ENCODE peak calls at places on chromosomes 11 and 22, in five cellular contexts. H is H9, R is mesenchymal stem cell, Y is trophoblast cell, Q is H1. C is an unnamed sample.

GRCh38 chr22:44402196-44403111 is 89.7 kb upstream of the SHISAL1 start:
- DNase-seq in H (peak; percentile 21), R (no peak), Y (no peak), Q (no peak), C (no peak)

GRCh38 chr11:95282337-95282751 is 51.3 kb upstream of the SESN3 start:
- DNase-seq in H (no peak), R (peak; percentile 88), Y (peak; percentile 98), Q (no peak), C (no peak)

GRCh38 chr11:2293396-2294339 is 8.1 kb downstream of the C11orf21 start:
- DNase-seq in H (peak; percentile 45), R (no peak), Y (peak; percentile 83), Q (no peak), C (no peak)

GRCh38 chr11:15901790-15902189 is 454.6 kb downstream of the SOX6 start:
- DNase-seq in H (no peak), R (no peak), Y (no peak), Q (no peak), C (no peak)

GRCh38 chr11:115452245-115452644 is 52.0 kb downstream of the CADM1 start:
- DNase-seq in H (no peak), R (peak; percentile 8), Y (no peak), Q (no peak), C (no peak)

GRCh38 chr11:14075118-14075601 is 112.6 kb downstream of the SPON1 start:
- DNase-seq in H (no peak), R (no peak), Y (no peak), Q (no peak), C (no peak)

GRCh38 chr11:2803186-2804057 is 82.2 kb downstream of the CDKN1C start:
- DNase-seq in H (peak; percentile 27), R (no peak), Y (no peak), Q (no peak), C (no peak)

GRCh38 chr11:80297808-80298460 is 857.1 kb upstream of the TENM4 start:
- DNase-seq in H (no peak), R (peak; percentile 90), Y (no peak), Q (no peak), C (no peak)

GRCh38 chr22:46741974-46742519 is 4.0 kb upstream of the CERK start:
- DNase-seq in H (no peak), R (no peak), Y (no peak), Q (no peak), C (no peak)

GRCh38 chr11:86291466-86292262 is 10.4 kb upstream of the HIKESHI start:
- DNase-seq in H (peak; percentile 43), R (peak; percentile 57), Y (peak; percentile 77), Q (no peak), C (peak; percentile 57)

GRCh38 chr11:88553204-88553603 is 215.7 kb upstream of the CTSC start:
- DNase-seq in H (no peak), R (peak; percentile 35), Y (no peak), Q (no peak), C (no peak)

GRCh38 chr22:28889625-28890024 is 6.3 kb downstream of the ZNRF3 start:
- DNase-seq in H (no peak), R (no peak), Y (no peak), Q (no peak), C (no peak)

GRCh38 chr11:64094463-64095223 is 58.9 kb downstream of the FLRT1 start:
- DNase-seq in H (peak; percentile 69), R (peak; percentile 92), Y (peak; percentile 46), Q (no peak), C (peak; percentile 36)

GRCh38 chr11:125276635-125277008 is 112.1 kb downstream of the PKNOX2 start:
- DNase-seq in H (no peak), R (no peak), Y (no peak), Q (no peak), C (no peak)

GRCh38 chr11:117875397-117876048 is 935 bp downstream of the FXYD6 start:
- DNase-seq in H (no peak), R (peak; percentile 29), Y (no peak), Q (no peak), C (no peak)

GRCh38 chr22:45162531-45162930 is 1.2 kb upstream of the NUP50 start:
- DNase-seq in H (no peak), R (peak; percentile 63), Y (no peak), Q (no peak), C (no peak)

GRCh38 chr22:22201925-22202343 is 42.7 kb upstream of the VPREB1 start:
- DNase-seq in H (no peak), R (no peak), Y (no peak), Q (no peak), C (no peak)

GRCh38 chr11:30282289-30282631 is 40.6 kb upstream of the ARL14EP start:
- DNase-seq in H (no peak), R (no peak), Y (no peak), Q (no peak), C (no peak)

GRCh38 chr11:1027483-1028290 is 8.8 kb downstream of the MUC6 start:
- DNase-seq in H (no peak), R (no peak), Y (no peak), Q (no peak), C (no peak)

GRCh38 chr11:7672960-7673723 is at the start of gene CYB5R2:
- DNase-seq in H (peak; percentile 81), R (peak; percentile 62), Y (peak; percentile 84), Q (no peak), C (peak; percentile 59)

GRCh38 chr11:109731451-109731850 is 309.5 kb downstream of the C11orf87 start:
- DNase-seq in H (no peak), R (no peak), Y (no peak), Q (no peak), C (no peak)

GRCh38 chr11:82494988-82495432 is 238.7 kb downstream of the FAM181B start:
- DNase-seq in H (peak; percentile 37), R (peak; percentile 0), Y (no peak), Q (no peak), C (no peak)

GRCh38 chr11:67519726-67520125 is 3.5 kb downstream of the CABP2 start:
- DNase-seq in H (no peak), R (no peak), Y (no peak), Q (no peak), C (no peak)

GRCh38 chr11:9527481-9528140 is 45.9 kb upstream of the WEE1 start:
- DNase-seq in H (no peak), R (no peak), Y (no peak), Q (no peak), C (no peak)

GRCh38 chr11:820655-821512 is 2.2 kb downstream of the PNPLA2 start:
- DNase-seq in H (no peak), R (peak; percentile 71), Y (peak; percentile 66), Q (no peak), C (no peak)

GRCh38 chr22:20401376-20402020 is 7.5 kb downstream of the ZNF74 start:
- DNase-seq in H (no peak), R (no peak), Y (no peak), Q (no peak), C (no peak)

GRCh38 chr11:110069158-110069737 is 23.9 kb upstream of the ZC3H12C start:
- DNase-seq in H (no peak), R (peak; percentile 89), Y (peak; percentile 22), Q (no peak), C (no peak)

GRCh38 chr11:34252651-34253050 is 105.2 kb downstream of the ABTB2 start:
- DNase-seq in H (no peak), R (no peak), Y (no peak), Q (no peak), C (no peak)

GRCh38 chr11:24216488-24216887 is 280.4 kb upstream of the LUZP2 start:
- DNase-seq in H (no peak), R (no peak), Y (no peak), Q (no peak), C (no peak)

GRCh38 chr11:64638017-64638664 is 47.1 kb downstream of the SLC22A12 start:
- DNase-seq in H (peak; percentile 59), R (no peak), Y (no peak), Q (no peak), C (no peak)

GRCh38 chr11:17434108-17434507 is 42.5 kb downstream of the ABCC8 start:
- DNase-seq in H (no peak), R (no peak), Y (no peak), Q (no peak), C (no peak)

GRCh38 chr11:119347940-119348339 is 1.4 kb upstream of the MFRP start:
- DNase-seq in H (peak; percentile 19), R (no peak), Y (no peak), Q (no peak), C (no peak)

DNA sequence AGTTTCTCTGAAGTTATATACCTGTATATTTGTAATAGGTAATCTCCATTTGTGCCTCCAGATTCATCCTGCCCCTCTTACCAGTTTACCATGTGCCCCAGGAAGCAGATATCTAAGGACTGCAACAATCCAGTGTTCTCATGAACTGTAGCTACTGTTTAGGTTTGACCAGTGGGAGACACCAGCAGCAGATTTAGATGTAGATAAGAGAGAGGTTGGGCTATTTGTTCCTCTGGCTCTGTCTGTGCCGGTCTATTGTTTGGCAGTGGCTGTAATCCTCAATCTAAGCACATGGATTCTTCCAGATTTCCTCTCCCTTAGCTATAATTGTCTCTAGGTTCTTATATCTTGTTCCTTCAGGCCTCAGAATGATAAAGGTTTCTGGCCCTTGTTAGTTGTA is 88.4 kb downstream of the ANO3 start:
- DNase-seq in H (no peak), R (no peak), Y (no peak), Q (no peak), C (no peak)
- H2BK12ac ChIP-seq in H (no peak overlapping the region), R (no peak overlapping the region), Y (no peak overlapping the region), Q (no peak overlapping the region), C (no peak overlapping the region)

GRCh38 chr11:133796043-133796795 is 49.1 kb downstream of the SPATA19 start:
- DNase-seq in H (no peak), R (no peak), Y (no peak), Q (no peak), C (no peak)
- H2BK12ac ChIP-seq in H (no peak overlapping the region), R (no peak overlapping the region), Y (no peak overlapping the region), Q (no peak overlapping the region), C (no peak overlapping the region)

DNA sequence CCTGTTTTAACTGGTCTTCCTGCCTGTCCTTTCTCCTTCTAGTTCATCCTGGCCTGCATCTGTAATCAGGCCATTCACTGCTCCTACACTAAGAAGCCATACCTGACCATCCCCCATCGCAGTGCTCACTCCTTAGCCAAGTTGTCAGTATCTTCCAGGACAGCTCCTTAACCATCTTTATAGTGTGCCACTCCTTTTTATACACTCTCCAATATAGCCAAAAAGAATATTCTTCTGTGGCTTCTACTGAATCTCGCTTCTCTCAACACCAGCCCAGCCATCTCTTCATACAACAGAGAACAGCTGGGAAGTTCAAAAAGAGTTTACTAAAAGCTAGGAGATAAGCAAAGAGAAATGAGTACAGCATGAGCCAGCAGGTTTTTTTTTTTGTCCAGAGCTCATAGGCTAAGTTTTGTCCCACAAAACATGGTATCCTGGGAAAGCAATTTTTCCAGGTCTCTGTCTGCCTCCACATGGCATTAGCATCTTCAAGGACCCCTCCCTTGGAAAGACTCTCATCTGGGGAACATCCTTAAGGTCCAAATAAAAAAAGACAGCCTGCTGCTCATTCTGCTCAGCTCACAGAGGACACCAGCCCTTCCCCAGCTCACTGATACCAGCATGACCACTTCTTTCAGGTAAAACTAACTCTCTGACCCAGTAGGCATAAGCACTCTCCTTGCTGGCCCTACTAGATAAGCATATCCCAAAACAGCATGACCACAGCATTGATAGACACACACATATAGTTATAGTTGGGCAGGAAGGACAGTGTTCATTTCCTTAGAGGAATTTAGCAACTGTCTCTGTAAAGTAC is 48.8 kb upstream of the YWHAH start:
- DNase-seq in H (no peak), R (no peak), Y (no peak), Q (no peak), C (no peak)
- H2BK12ac ChIP-seq in H (no peak overlapping the region), R (no peak overlapping the region), Y (no peak overlapping the region), Q (no peak overlapping the region), C (no peak overlapping the region)

DNA sequence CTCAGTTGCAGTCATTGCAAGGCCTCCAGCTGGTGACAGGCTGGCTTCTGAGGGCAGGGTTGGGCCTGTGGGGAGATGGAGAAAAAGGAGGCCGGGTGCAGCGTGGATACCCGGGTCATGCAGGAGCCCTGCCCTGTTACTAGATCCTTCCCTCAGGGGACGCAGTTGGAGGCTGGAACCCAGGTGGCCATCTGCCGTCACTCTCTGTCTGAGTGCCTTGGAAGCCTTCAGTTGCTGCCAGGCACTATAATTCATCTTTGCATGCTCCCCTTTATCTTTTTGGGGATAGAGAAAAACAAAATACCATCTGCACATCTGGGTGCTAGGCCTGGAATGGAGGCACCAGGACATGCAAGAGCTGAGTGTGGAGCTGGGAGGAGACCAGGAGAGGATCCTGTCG is 82.7 kb downstream of the TP53I11 start:
- DNase-seq in H (no peak), R (no peak), Y (no peak), Q (no peak), C (no peak)
- H2BK12ac ChIP-seq in H (no peak overlapping the region), R (no peak overlapping the region), Y (no peak overlapping the region), Q (peak overlapping the region; percentile 39), C (peak overlapping the region; percentile 31)